ENCODE peak calls at places on chromosomes 11 and 22, in seven cellular contexts. W, O, G, A, Z, S and H are unnamed samples.

GRCh38 chr11:843818-844692 is 1.4 kb downstream of the TSPAN4 start:
- DNase-seq in S (no peak), Z (peak), G (peak), O (peak), A (peak), W (no peak), H (no peak)

GRCh38 chr22:27461470-27461869 is 340.1 kb downstream of the MN1 start:
- DNase-seq in S (no peak), G (no peak), A (no peak), Z (peak), O (no peak), W (peak), H (peak)

GRCh38 chr22:42279425-42280020 is 9.1 kb upstream of the TCF20 start:
- DNase-seq in W (no peak), G (no peak), A (no peak), O (no peak), Z (no peak), S (no peak), H (no peak)

GRCh38 chr11:1918436-1919315 is 827 bp upstream of the TNNT3 start:
- DNase-seq in O (no peak), S (no peak), G (no peak), A (no peak), W (no peak), Z (no peak), H (no peak)

GRCh38 chr11:134746609-134747008 is 334.6 kb upstream of the B3GAT1 start:
- DNase-seq in G (no peak), A (no peak), S (no peak), O (no peak), Z (no peak), W (no peak), H (no peak)

GRCh38 chr22:19998991-19999820 is 17.4 kb downstream of the ARVCF start:
- DNase-seq in G (no peak), W (no peak), O (no peak), A (no peak), S (no peak), Z (no peak), H (no peak)

GRCh38 chr22:45441158-45441557 is 27.7 kb downstream of the RIBC2 start:
- DNase-seq in A (peak), G (peak), Z (no peak), S (no peak), W (peak), O (peak), H (peak)

GRCh38 chr11:79076526-79077115 is 364.2 kb downstream of the TENM4 start:
- DNase-seq in G (peak), S (no peak), Z (no peak), W (no peak), A (no peak), O (peak), H (no peak)

GRCh38 chr22:25153961-25154685 is 45.5 kb upstream of the CRYBB3 start:
- DNase-seq in G (peak), S (no peak), O (peak), A (no peak), Z (no peak), W (peak), H (peak)

GRCh38 chr11:66845876-66846212 is 2.6 kb downstream of the RCE1 start:
- DNase-seq in O (no peak), A (peak), W (no peak), Z (no peak), S (no peak), G (no peak), H (no peak)

GRCh38 chr11:26985941-26986340 is 8.0 kb upstream of the FIBIN start:
- DNase-seq in A (no peak), G (peak), Z (peak), S (no peak), O (no peak), W (no peak), H (no peak)

GRCh38 chr11:28086569-28086968 is 21.4 kb downstream of the KIF18A start:
- DNase-seq in S (no peak), G (no peak), A (no peak), W (no peak), O (no peak), Z (no peak), H (no peak)

GRCh38 chr11:73381589-73381988 is 5.4 kb downstream of the RELT start:
- DNase-seq in S (no peak), G (no peak), O (no peak), W (no peak), A (no peak), Z (no peak), H (no peak)

GRCh38 chr11:22666700-22667439 is 459 bp downstream of the GAS2 start:
- DNase-seq in O (peak), S (no peak), Z (no peak), W (no peak), G (no peak), A (no peak), H (no peak)

GRCh38 chr11:94017446-94017845 is 3.7 kb upstream of the HEPHL1 start:
- DNase-seq in W (peak), A (no peak), S (no peak), Z (no peak), G (no peak), O (no peak), H (no peak)

GRCh38 chr22:30985561-30986208 is 16.6 kb downstream of the TUG1 start:
- DNase-seq in S (no peak), Z (no peak), G (no peak), W (no peak), O (peak), A (no peak), H (no peak)

GRCh38 chr11:129013737-129014475 is 71.2 kb upstream of the TP53AIP1 start:
- DNase-seq in S (no peak), O (no peak), A (no peak), W (no peak), G (no peak), Z (no peak), H (no peak)

GRCh38 chr11:120317689-120318195 is 7.4 kb upstream of the TLCD5 start:
- DNase-seq in O (no peak), Z (no peak), W (no peak), S (no peak), A (peak), G (no peak), H (no peak)

GRCh38 chr11:113663567-113663966 is 42.5 kb downstream of the TMPRSS5 start:
- DNase-seq in W (peak), Z (no peak), S (no peak), A (no peak), O (no peak), G (no peak), H (peak)
- H3K4me3 ChIP-seq in W (no peak), Z (no peak), S (no peak), A (no peak), O (no peak), G (no peak), H (no peak)

DNA sequence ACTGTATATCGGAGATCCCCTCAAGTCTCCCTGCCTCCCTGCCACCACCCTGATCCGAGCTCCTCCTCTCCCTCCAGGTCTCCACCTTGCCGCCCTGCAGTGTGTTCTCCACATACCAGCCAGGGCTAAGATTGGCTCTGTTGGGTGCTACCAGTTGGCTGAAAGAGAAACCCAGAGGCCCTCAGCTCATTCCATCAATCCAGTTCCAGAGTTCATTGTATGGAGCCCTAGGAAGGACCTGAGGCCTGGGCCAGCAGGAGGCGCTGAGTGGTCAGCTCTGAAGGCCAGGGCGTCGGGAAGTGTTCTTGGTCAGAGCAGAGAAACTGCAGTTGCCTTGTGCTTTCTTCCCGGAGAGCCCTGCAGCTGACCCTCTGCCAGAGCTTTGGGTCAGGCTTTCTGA is 2.2 kb upstream of the TOP3B start:
- DNase-seq in S (no peak), W (no peak), A (no peak), Z (no peak), O (no peak), G (no peak), H (no peak)
- TF ChIP-seq CTCF in S (peak), W (peak), A (no peak), Z (peak), O (peak), G (no peak), H (peak)

GRCh38 chr11:3853935-3854659 is 1.4 kb upstream of the STIM1 start:
- DNase-seq in G (peak), S (peak), O (no peak), A (peak), W (no peak), Z (no peak), H (no peak)
- H3K4me3 ChIP-seq in G (no peak), S (peak), O (peak), A (no peak), W (no peak), Z (no peak), H (no peak)

GRCh38 chr22:44037519-44038370 is 13.6 kb downstream of the PARVB start:
- DNase-seq in A (no peak), G (peak), Z (peak), O (no peak), W (peak), S (no peak), H (peak)
- TF ChIP-seq CTCF in A (no peak), G (no peak), Z (no peak), O (no peak), W (no peak), S (no peak), H (no peak)

GRCh38 chr11:123191939-123192338 is 3.1 kb downstream of the CLMP start:
- DNase-seq in G (no peak), O (no peak), S (no peak), A (no peak), W (no peak), Z (no peak), H (no peak)
- H3K4me3 ChIP-seq in G (no peak), O (no peak), S (no peak), A (no peak), W (no peak), Z (peak), H (no peak)

GRCh38 chr22:33013051-33013450 is 45.1 kb downstream of the SYN3 start:
- DNase-seq in S (no peak), O (peak), Z (no peak), A (peak), G (no peak), W (no peak), H (no peak)
- TF ChIP-seq CTCF in S (no peak), O (peak), Z (no peak), A (no peak), G (no peak), W (peak), H (peak)

DNA sequence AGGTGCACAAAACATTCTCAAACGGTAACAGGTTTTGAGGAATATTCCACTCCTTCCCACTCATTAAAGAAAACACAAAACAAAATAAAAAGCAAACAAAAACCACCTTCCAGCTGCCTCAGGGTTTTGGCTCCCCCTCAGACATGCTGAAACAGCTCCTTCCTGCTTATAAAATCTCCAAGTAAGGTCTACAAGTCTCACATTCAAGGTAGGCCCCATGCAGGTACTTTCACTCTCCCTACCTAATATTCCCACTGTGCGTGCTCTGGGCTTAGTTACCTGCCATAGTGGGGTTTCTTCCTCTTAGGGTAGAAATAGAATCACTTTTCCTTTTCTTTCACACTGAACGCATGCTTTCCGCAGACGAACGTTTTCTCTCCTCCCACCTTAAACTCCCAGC is 132.3 kb downstream of the RBFOX2 start:
- DNase-seq in S (no peak), O (no peak), A (no peak), Z (no peak), W (no peak), G (no peak), H (no peak)
- H3K4me3 ChIP-seq in S (no peak), O (no peak), A (no peak), Z (no peak), W (no peak), G (no peak), H (no peak)